ENCODE peak calls at places on chromosomes 1 and 21, in eight cellular contexts. G is HFF-Myc; L is left kidney; I is AG09309; Q is stimulated activated CD4-positive, alpha-beta T cell treated with anti-CD3 and anti-CD28 coated beads, TNF-alpha, amount 100 ng/mL, for 1 hour; D is cardiac fibroblast; V is H9; N is RPMI7951. E is an unnamed sample.

GRCh38 chr1:114956570-114956969 is 73.1 kb upstream of the TSHB start:
- DNase-seq in L (peak), D (peak), I (no peak), N (peak), Q (no peak), V (peak), G (no peak), E (no peak)

GRCh38 chr21:31395268-31395667 is 51.2 kb upstream of the TIAM1 start:
- DNase-seq in V (no peak), I (no peak), L (peak), N (no peak), G (no peak), Q (no peak), D (no peak), E (no peak)

GRCh38 chr1:206012086-206012859 is 9.1 kb upstream of the RAB7B start:
- DNase-seq in G (no peak), I (no peak), D (no peak), Q (no peak), V (peak), N (no peak), L (peak), E (no peak)

GRCh38 chr21:14956826-14957225 is 108.0 kb downstream of the NRIP1 start:
- DNase-seq in V (no peak), Q (no peak), G (peak), N (no peak), D (peak), L (no peak), I (no peak), E (no peak)

GRCh38 chr21:44765231-44766013 is 36.2 kb downstream of the UBE2G2 start:
- DNase-seq in Q (no peak), N (no peak), L (peak), D (peak), V (no peak), I (no peak), G (no peak), E (no peak)

GRCh38 chr1:51998007-51998406 is 7.5 kb upstream of the RAB3B start:
- DNase-seq in V (peak), D (no peak), I (no peak), L (no peak), N (no peak), G (no peak), Q (no peak), E (no peak)

GRCh38 chr1:176693697-176694329 is 230.8 kb downstream of the PAPPA2 start:
- DNase-seq in G (no peak), D (peak), I (no peak), Q (no peak), V (no peak), L (no peak), N (no peak), E (no peak)

GRCh38 chr1:169601096-169601881 is 15.0 kb upstream of the F5 start:
- DNase-seq in D (peak), N (peak), Q (no peak), V (no peak), L (peak), I (no peak), G (no peak), E (no peak)

GRCh38 chr1:1020000-1020404 is at the start of gene AGRN:
- DNase-seq in I (no peak), V (peak), Q (no peak), D (no peak), G (no peak), N (peak), L (peak), E (no peak)

GRCh38 chr1:241482761-241483250 is 36.7 kb downstream of the FH start:
- DNase-seq in Q (no peak), N (peak), V (no peak), L (no peak), I (peak), G (no peak), D (peak), E (no peak)

GRCh38 chr1:27589841-27590426 is 14.0 kb downstream of the AHDC1 start:
- DNase-seq in G (no peak), V (no peak), Q (no peak), N (peak), D (peak), L (peak), I (no peak), E (no peak)

GRCh38 chr1:191963286-191963685 is 195.0 kb upstream of the RGS18 start:
- DNase-seq in N (no peak), D (no peak), L (no peak), V (no peak), Q (no peak), I (no peak), G (no peak), E (no peak)

GRCh38 chr1:81679972-81680371 is 120.8 kb upstream of the ADGRL2 start:
- DNase-seq in I (no peak), G (no peak), V (no peak), L (peak), Q (no peak), D (peak), N (no peak), E (no peak)

GRCh38 chr1:46613661-46614603 is 2.7 kb downstream of the MOB3C start:
- DNase-seq in V (peak), D (peak), I (no peak), Q (no peak), G (no peak), L (peak), N (peak), E (no peak)

GRCh38 chr1:152398812-152399698 is 15.0 kb downstream of the CRNN start:
- DNase-seq in L (peak), G (no peak), D (peak), I (no peak), Q (no peak), V (no peak), N (peak), E (no peak)

GRCh38 chr21:36369064-36369685 is 16.0 kb upstream of the CHAF1B start:
- DNase-seq in I (no peak), Q (no peak), V (no peak), D (no peak), G (no peak), L (no peak), N (no peak), E (no peak)

GRCh38 chr21:23016617-23017016 is 2018.4 kb downstream of the NCAM2 start:
- DNase-seq in N (no peak), Q (no peak), V (peak), L (peak), I (no peak), D (no peak), G (no peak), E (peak)

GRCh38 chr21:29318354-29318753 is 19.6 kb downstream of the BACH1 start:
- DNase-seq in I (no peak), Q (no peak), G (no peak), N (peak), V (no peak), L (no peak), D (peak), E (no peak)

GRCh38 chr1:50422946-50423669 is at the start of gene DMRTA2:
- DNase-seq in D (no peak), L (peak), G (no peak), N (peak), I (no peak), V (peak), Q (no peak), E (no peak)

GRCh38 chr1:221435510-221435909 is 306.4 kb downstream of the DUSP10 start:
- DNase-seq in I (no peak), V (no peak), L (peak), G (no peak), N (peak), Q (no peak), D (peak), E (no peak)

GRCh38 chr1:28640766-28641165 is 2.1 kb downstream of the TAF12 start:
- DNase-seq in I (no peak), D (peak), N (peak), G (no peak), V (no peak), L (peak), Q (no peak), E (no peak)

E was measured in NCI-H1048.